ENCODE peak calls at places on chromosomes 16 and 17, in ten cellular contexts. R is sciatic nerve; S is stimulated activated CD8-positive, alpha-beta memory T cell treated with anti-CD3 and anti-CD28 coated beads, Interleukin-2, amount 100 ng/mL, for 1 hour; Q is activated naive CD4-positive, alpha-beta T cell treated with anti-CD3 and anti-CD28 coated beads, Interleukin-2, amount 10 ng/mL, durations not matched to agents 7 days and 5 days; A is mammary epithelial cell; H is ovary; N is endothelial cell; M is left kidney; T is NCI-H1417; P is psoas muscle. C is an unnamed sample.
A peak's percentile ranks its signal among the peaks of the same experiment; 100 is the strongest.

GRCh38 chr17:44323359-44324091 is 1.1 kb downstream of the SLC25A39 start:
- DNase-seq in A (no peak), M (no peak), R (no peak), N (no peak), S (no peak), Q (no peak), P (no peak), H (no peak), T (no peak), C (no peak)

GRCh38 chr17:69058165-69058564 is 2.6 kb downstream of the ABCA9 start:
- DNase-seq in P (no peak), A (no peak), M (no peak), T (no peak), S (no peak), H (no peak), Q (no peak), N (no peak), R (no peak), C (no peak)

GRCh38 chr16:9906218-9906617 is 276.0 kb downstream of the GRIN2A start:
- DNase-seq in R (no peak), H (no peak), N (no peak), P (no peak), Q (no peak), T (no peak), M (no peak), S (no peak), A (no peak), C (no peak)

GRCh38 chr17:50060951-50061712 is 5.2 kb downstream of the ITGA3 start:
- DNase-seq in A (peak; percentile 63), S (no peak), M (peak; percentile 46), N (no peak), T (peak; percentile 15), H (peak; percentile 92), Q (no peak), R (peak; percentile 83), P (peak; percentile 92), C (no peak)

GRCh38 chr17:14299261-14300093 is 1.4 kb upstream of the HS3ST3B1 start:
- DNase-seq in N (peak; percentile 48), T (no peak), S (no peak), P (no peak), H (peak; percentile 33), R (no peak), M (peak; percentile 70), Q (peak; percentile 62), A (no peak), C (no peak)

GRCh38 chr17:27811961-27812360 is 11.6 kb upstream of the NOS2 start:
- DNase-seq in Q (no peak), N (no peak), A (no peak), H (no peak), T (no peak), R (no peak), M (no peak), P (no peak), S (no peak), C (no peak)

GRCh38 chr16:81485225-81485624 is 40.6 kb downstream of the CMIP start:
- DNase-seq in S (no peak), T (no peak), R (no peak), Q (no peak), N (no peak), H (no peak), A (no peak), M (no peak), P (no peak), C (no peak)

GRCh38 chr17:40582328-40582901 is 17.1 kb upstream of the CCR7 start:
- DNase-seq in N (peak; percentile 65), T (peak; percentile 55), P (peak; percentile 70), H (no peak), A (peak; percentile 81), R (no peak), Q (peak; percentile 88), S (no peak), M (peak; percentile 26), C (no peak)

GRCh38 chr16:23519282-23519681 is 9.0 kb upstream of the GGA2 start:
- DNase-seq in M (no peak), N (no peak), R (no peak), H (no peak), P (no peak), T (no peak), Q (no peak), A (no peak), S (no peak), C (no peak)

GRCh38 chr17:4939554-4939803 is 367 bp downstream of the SLC25A11 start:
- DNase-seq in M (no peak), Q (no peak), S (no peak), N (peak; percentile 37), A (no peak), T (no peak), P (no peak), R (no peak), H (peak; percentile 49), C (no peak)

GRCh38 chr17:45719335-45720071 is 64.6 kb upstream of the CRHR1 start:
- DNase-seq in S (no peak), N (peak; percentile 9), Q (no peak), A (peak; percentile 88), R (no peak), P (no peak), T (no peak), H (no peak), M (peak; percentile 27), C (peak; percentile 16)

GRCh38 chr17:17855334-17855725 is 18.5 kb upstream of the SREBF1 start:
- DNase-seq in M (no peak), S (no peak), Q (no peak), P (no peak), H (no peak), T (no peak), R (no peak), A (no peak), N (no peak), C (no peak)

GRCh38 chr17:41392278-41392677 is 5.1 kb downstream of the KRT31 start:
- DNase-seq in R (no peak), P (no peak), N (no peak), S (no peak), M (no peak), Q (no peak), H (no peak), T (no peak), A (peak; percentile 16), C (no peak)

GRCh38 chr17:43732961-43733360 is 25.6 kb downstream of the SOST start:
- DNase-seq in M (no peak), P (no peak), N (no peak), R (no peak), H (no peak), T (no peak), Q (no peak), S (no peak), A (peak; percentile 82), C (no peak)

GRCh38 chr17:1179635-1180433 is at the start of gene ABR:
- DNase-seq in P (peak; percentile 78), S (peak; percentile 24), R (peak; percentile 77), H (peak; percentile 81), M (peak; percentile 84), N (peak; percentile 44), T (no peak), Q (peak; percentile 74), A (peak; percentile 25), C (no peak)

GRCh38 chr16:64982581-64982980 is 139.3 kb downstream of the CDH11 start:
- DNase-seq in H (no peak), N (no peak), T (no peak), R (no peak), A (no peak), P (no peak), S (no peak), Q (no peak), M (no peak), C (no peak)

GRCh38 chr17:18069101-18069500 is 18.6 kb upstream of the DRG2 start:
- DNase-seq in T (no peak), H (no peak), A (no peak), P (no peak), N (no peak), Q (no peak), R (no peak), S (no peak), M (no peak), C (no peak)

GRCh38 chr16:87086156-87086555 is 231.0 kb downstream of the C16orf95 start:
- DNase-seq in H (no peak), R (no peak), Q (no peak), N (no peak), P (no peak), M (no peak), S (no peak), T (no peak), A (no peak), C (no peak)

GRCh38 chr16:67157892-67158635 is 1.6 kb downstream of the TRADD start:
- DNase-seq in T (no peak), H (no peak), A (no peak), M (no peak), N (no peak), R (no peak), Q (peak; percentile 51), P (no peak), S (no peak), C (no peak)

GRCh38 chr17:36869441-36869840 is 67.8 kb upstream of the LHX1 start:
- DNase-seq in T (no peak), S (no peak), N (no peak), R (no peak), H (no peak), A (no peak), P (no peak), Q (no peak), M (no peak), C (no peak)

GRCh38 chr17:40307691-40308289 is 1.2 kb upstream of the RARA start:
- DNase-seq in R (no peak), S (no peak), H (no peak), M (no peak), N (no peak), P (no peak), Q (peak; percentile 18), T (no peak), A (no peak), C (no peak)

GRCh38 chr16:4032768-4033167 is 83.5 kb downstream of the ADCY9 start:
- DNase-seq in N (no peak), A (no peak), M (peak; percentile 63), H (no peak), R (peak; percentile 61), T (peak; percentile 2), Q (peak; percentile 39), S (no peak), P (peak; percentile 76), C (no peak)

GRCh38 chr16:62648256-62648655 is 612.0 kb upstream of the CDH8 start:
- DNase-seq in T (no peak), R (no peak), N (no peak), Q (no peak), S (no peak), P (no peak), M (no peak), A (no peak), H (no peak), C (no peak)

C was measured in SK-N-DZ.